ENCODE peak calls at places on chromosomes 7 and 10, in four cellular contexts. J is K562, D is SK-N-SH, U is GM12878. O is an unnamed sample.

GRCh38 chr7:79403451-79403850 is 50.0 kb downstream of the MAGI2 start:
- DNase-seq in J (no peak), D (no peak), U (no peak), O (no peak)

GRCh38 chr7:9192969-9193368 is 759.6 kb downstream of the NXPH1 start:
- DNase-seq in J (no peak), D (no peak), U (no peak), O (no peak)

GRCh38 chr7:155211173-155211572 is 86.5 kb upstream of the INSIG1 start:
- DNase-seq in J (no peak), D (no peak), U (no peak), O (no peak)

GRCh38 chr10:94186722-94187121 is 176.0 kb downstream of the NOC3L start:
- DNase-seq in J (no peak), D (peak), U (no peak), O (no peak)

GRCh38 chr10:14405076-14406065 is 74.6 kb upstream of the FRMD4A start:
- DNase-seq in J (no peak), D (no peak), U (no peak), O (no peak)

GRCh38 chr7:47087866-47088265 is 494.0 kb downstream of the TNS3 start:
- DNase-seq in J (no peak), D (no peak), U (no peak), O (no peak)

GRCh38 chr10:86191686-86192085 is 174.9 kb downstream of the GRID1 start:
- DNase-seq in J (no peak), D (no peak), U (no peak), O (no peak)

GRCh38 chr7:25087855-25088254 is 37.2 kb downstream of the CYCS start:
- DNase-seq in J (no peak), D (no peak), U (peak), O (no peak)

GRCh38 chr10:98373691-98374090 is 41.3 kb downstream of the PYROXD2 start:
- DNase-seq in J (no peak), D (no peak), U (no peak), O (no peak)

GRCh38 chr10:114821293-114821914 is at the start of gene FHIP2A:
- DNase-seq in J (peak), D (peak), U (no peak), O (peak)

GRCh38 chr10:69324583-69324982 is 46.3 kb downstream of the HK1 start:
- DNase-seq in J (no peak), D (no peak), U (no peak), O (no peak)

GRCh38 chr10:69573056-69573806 is at the start of gene NEUROG3:
- DNase-seq in J (no peak), D (peak), U (peak), O (peak)

GRCh38 chr7:101677421-101678137 is 48.5 kb upstream of the MYL10 start:
- DNase-seq in J (peak), D (no peak), U (no peak), O (no peak)

GRCh38 chr10:90462761-90463160 is 395.1 kb downstream of the HTR7 start:
- DNase-seq in J (no peak), D (no peak), U (no peak), O (no peak)

DNA sequence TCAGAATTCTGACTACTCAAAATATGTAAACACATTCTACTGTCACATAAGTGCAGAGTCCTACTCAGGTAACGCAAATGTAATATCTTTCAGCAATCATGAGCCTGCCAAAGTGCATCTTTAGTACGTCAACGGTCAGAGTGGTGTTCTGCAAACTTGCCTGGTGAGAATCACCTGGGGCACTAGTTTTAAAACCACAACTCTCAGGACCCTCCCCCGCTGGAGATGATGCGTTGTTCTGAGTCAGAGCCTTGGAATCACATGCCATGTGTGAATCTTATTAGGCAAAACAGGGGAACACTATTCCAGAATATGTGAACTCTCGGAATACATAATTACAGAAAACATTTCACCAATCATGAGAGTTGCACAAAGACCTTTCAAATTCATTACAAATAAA is 115.7 kb downstream of the TPK1 start:
- DNase-seq in J (no peak), D (no peak), U (no peak), O (peak)
- TF ChIP-seq MAX in J (no peak), D (no peak), U (no peak), O (no peak)

GRCh38 chr10:77695186-77695585 is 57.6 kb upstream of the KCNMA1 start:
- DNase-seq in J (no peak), D (no peak), U (no peak), O (no peak)

GRCh38 chr10:77698267-77698932 is 60.8 kb upstream of the KCNMA1 start:
- DNase-seq in J (no peak), D (no peak), U (no peak), O (no peak)

GRCh38 chr10:77699080-77699645 is 61.6 kb upstream of the KCNMA1 start:
- DNase-seq in J (no peak), D (no peak), U (no peak), O (no peak)

GRCh38 chr10:77700086-77700485 is 62.5 kb upstream of the KCNMA1 start:
- DNase-seq in J (no peak), D (no peak), U (no peak), O (no peak)

GRCh38 chr10:77696584-77696983 is 59.0 kb upstream of the KCNMA1 start:
- DNase-seq in J (no peak), D (no peak), U (no peak), O (no peak)
- TF ChIP-seq USF1 in J (no peak), D (no peak), U (no peak), O (no peak)

DNA sequence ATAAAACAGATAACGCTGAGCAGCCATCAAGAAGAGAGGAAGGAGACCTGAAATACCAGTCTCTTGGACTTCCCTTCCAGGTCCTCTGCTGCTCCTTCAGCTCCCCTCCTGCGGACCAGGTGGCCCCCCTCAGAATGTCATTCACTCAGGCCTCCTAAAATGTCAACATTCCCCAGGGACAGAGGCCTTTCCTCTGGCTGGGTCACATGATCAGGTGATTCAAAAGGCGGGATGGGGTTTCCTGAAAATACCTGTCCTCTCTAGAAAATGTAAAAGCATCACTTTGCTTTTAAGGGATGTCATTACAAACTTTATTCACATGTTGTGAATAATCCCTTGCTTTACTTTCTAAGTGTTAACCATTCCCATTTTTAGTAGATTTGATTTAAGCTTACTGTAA is 311.1 kb downstream of the INHBA start:
- DNase-seq in J (no peak), D (no peak), U (no peak), O (peak)
- TF ChIP-seq MAX in J (no peak), D (no peak), U (no peak), O (no peak)

GRCh38 chr7:38232475-38233366 is 40.7 kb downstream of the TARP start:
- DNase-seq in J (peak), D (no peak), U (peak), O (no peak)
- TF ChIP-seq USF1 in J (no peak), D (no peak), U (no peak), O (no peak)

O was measured in WTC11.